ENCODE peak calls at places on chromosomes 2 and 18, in seven cellular contexts. U, B, A, O, D, Y and P are unnamed samples.

GRCh38 chr2:69594341-69594740 is 49.2 kb downstream of the AAK1 start:
- DNase-seq in U (no peak), B (no peak), A (no peak), O (no peak), D (no peak), Y (no peak), P (no peak)

GRCh38 chr2:133414486-133415209 is 153.6 kb downstream of the NCKAP5 start:
- DNase-seq in U (no peak), B (no peak), A (no peak), O (no peak), D (no peak), Y (no peak), P (no peak)

GRCh38 chr2:54503192-54503591 is 47.1 kb downstream of the SPTBN1 start:
- DNase-seq in U (no peak), B (peak), A (peak), O (no peak), D (no peak), Y (no peak), P (no peak)

GRCh38 chr18:26480897-26481795 is 67.2 kb downstream of the KCTD1 start:
- DNase-seq in U (peak), B (no peak), A (no peak), O (no peak), D (no peak), Y (no peak), P (peak)

GRCh38 chr18:50038448-50038847 is 156.5 kb downstream of the MYO5B start:
- DNase-seq in U (no peak), B (no peak), A (peak), O (no peak), D (no peak), Y (no peak), P (no peak)

GRCh38 chr2:237354930-237355329 is 59.0 kb downstream of the COL6A3 start:
- DNase-seq in U (no peak), B (no peak), A (no peak), O (no peak), D (no peak), Y (no peak), P (no peak)

GRCh38 chr2:10405441-10405840 is 42.7 kb downstream of the ODC1 start:
- DNase-seq in U (peak), B (no peak), A (no peak), O (peak), D (peak), Y (peak), P (peak)

GRCh38 chr2:23944527-23944926 is 4.3 kb downstream of the UBXN2A start:
- DNase-seq in U (no peak), B (no peak), A (no peak), O (no peak), D (no peak), Y (no peak), P (no peak)

GRCh38 chr2:151518802-151519201 is 109.1 kb downstream of the RIF1 start:
- DNase-seq in U (no peak), B (no peak), A (no peak), O (no peak), D (no peak), Y (no peak), P (no peak)

GRCh38 chr2:64143154-64144056 is 815 bp downstream of the PELI1 start:
- DNase-seq in U (no peak), B (peak), A (peak), O (peak), D (no peak), Y (no peak), P (no peak)

GRCh38 chr2:196830701-196831100 is 21.5 kb upstream of the C2orf66 start:
- DNase-seq in U (no peak), B (no peak), A (no peak), O (no peak), D (no peak), Y (no peak), P (no peak)

GRCh38 chr2:10242451-10242850 is 60.3 kb upstream of the HPCAL1 start:
- DNase-seq in U (no peak), B (peak), A (no peak), O (no peak), D (no peak), Y (no peak), P (no peak)

DNA sequence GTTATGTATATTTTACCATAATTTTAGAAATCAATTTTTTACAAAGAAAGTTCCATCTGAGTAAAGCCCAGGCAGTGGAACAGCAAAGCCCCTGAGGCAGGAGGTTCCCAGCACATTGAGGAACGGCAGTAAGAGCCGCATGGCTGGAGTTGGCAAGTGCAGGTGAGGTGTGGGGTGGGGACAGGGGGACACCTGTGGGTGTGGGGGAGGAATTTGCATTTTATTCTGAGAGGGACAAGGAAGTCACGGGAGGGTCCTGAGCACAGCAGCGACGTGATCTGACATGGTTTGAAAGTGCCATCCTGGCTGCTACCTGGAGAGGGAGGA is 16.1 kb upstream of the ADI1 start:
- DNase-seq in U (peak), B (no peak), A (no peak), O (no peak), D (no peak), Y (no peak), P (no peak)
- TF ChIP-seq CTCF in U (no peak), B (no peak), A (no peak), O (no peak), D (no peak), Y (no peak), P (no peak)

GRCh38 chr18:48915621-48916425 is 34.9 kb downstream of the SMAD7 start:
- DNase-seq in U (no peak), B (no peak), A (no peak), O (no peak), D (peak), Y (no peak), P (no peak)
- TF ChIP-seq CTCF in U (no peak), B (no peak), A (no peak), O (no peak), D (no peak), Y (no peak), P (no peak)

GRCh38 chr2:19675856-19676460 is 225.8 kb downstream of the TTC32 start:
- DNase-seq in U (peak), B (no peak), A (no peak), O (no peak), D (peak), Y (no peak), P (peak)

GRCh38 chr2:19677215-19677777 is 224.5 kb downstream of the TTC32 start:
- DNase-seq in U (peak), B (no peak), A (no peak), O (no peak), D (peak), Y (no peak), P (no peak)

GRCh38 chr2:19675003-19675629 is 226.7 kb downstream of the TTC32 start:
- DNase-seq in U (no peak), B (peak), A (no peak), O (no peak), D (no peak), Y (no peak), P (no peak)

GRCh38 chr2:19677825-19678518 is 223.8 kb downstream of the TTC32 start:
- DNase-seq in U (peak), B (no peak), A (no peak), O (peak), D (peak), Y (no peak), P (no peak)

GRCh38 chr2:19676770-19677169 is 225.0 kb downstream of the TTC32 start:
- DNase-seq in U (peak), B (no peak), A (no peak), O (no peak), D (peak), Y (no peak), P (no peak)
- TF ChIP-seq CTCF in U (no peak), B (no peak), A (no peak), O (no peak), D (no peak), Y (no peak), P (no peak)

GRCh38 chr2:608297-608696 is 68.9 kb downstream of the TMEM18 start:
- DNase-seq in U (no peak), B (no peak), A (no peak), O (no peak), D (peak), Y (no peak), P (no peak)
- TF ChIP-seq CTCF in U (no peak), B (no peak), A (no peak), O (no peak), D (no peak), Y (no peak), P (no peak)

DNA sequence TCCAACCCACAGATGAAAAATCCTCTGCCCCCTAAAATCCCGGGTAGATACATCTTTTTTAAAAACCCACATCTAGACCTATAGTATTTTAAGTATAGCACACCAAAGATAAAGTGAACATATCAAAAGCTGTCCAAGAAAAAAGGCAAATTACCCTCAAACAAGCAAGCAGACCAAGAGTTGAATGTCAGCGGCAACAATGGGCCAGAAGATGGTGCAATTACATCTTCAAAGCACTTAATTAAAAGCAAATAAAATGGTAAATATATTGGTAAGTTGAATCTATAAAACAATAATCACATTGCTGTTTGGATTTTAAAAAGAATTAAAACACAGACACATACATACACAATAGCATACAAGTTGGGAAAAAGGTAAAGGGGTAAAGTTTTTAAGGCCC is 98.5 kb downstream of the MYOM1 start:
- DNase-seq in U (no peak), B (no peak), A (peak), O (no peak), D (no peak), Y (no peak), P (no peak)
- TF ChIP-seq CTCF in U (peak), B (no peak), A (no peak), O (no peak), D (no peak), Y (no peak), P (no peak)

GRCh38 chr2:43270930-43271615 is 44.7 kb upstream of the ZFP36L2 start:
- DNase-seq in U (no peak), B (no peak), A (no peak), O (no peak), D (no peak), Y (no peak), P (no peak)
- TF ChIP-seq CTCF in U (no peak), B (no peak), A (no peak), O (no peak), D (no peak), Y (no peak), P (no peak)

DNA sequence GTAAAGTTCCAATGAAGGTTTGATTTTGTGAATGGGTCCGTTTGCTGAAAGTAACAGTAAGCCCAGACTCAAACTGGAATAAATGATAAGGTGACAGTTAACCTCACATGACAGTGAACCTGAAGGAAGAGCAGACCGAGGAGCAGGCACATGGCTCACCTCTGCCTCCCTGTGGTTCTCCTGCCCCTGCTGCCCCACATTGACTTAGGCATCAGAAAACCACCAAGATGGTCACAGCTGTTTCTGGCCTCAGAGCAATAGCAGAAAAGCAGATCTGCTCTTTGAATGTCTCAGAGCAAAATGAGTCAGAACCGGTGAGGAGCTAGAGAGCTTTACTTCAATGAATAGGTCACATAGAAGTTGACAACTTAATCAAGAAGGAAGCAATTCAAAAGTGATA is 487.6 kb downstream of the METTL4 start:
- DNase-seq in U (no peak), B (no peak), A (peak), O (peak), D (no peak), Y (no peak), P (no peak)
- TF ChIP-seq CTCF in U (peak), B (no peak), A (peak), O (peak), D (no peak), Y (no peak), P (no peak)

GRCh38 chr2:240449764-240450531 is 14.5 kb downstream of the GPC1 start:
- DNase-seq in U (no peak), B (peak), A (no peak), O (peak), D (no peak), Y (no peak), P (no peak)

GRCh38 chr2:240451791-240452470 is 16.5 kb downstream of the GPC1 start:
- DNase-seq in U (no peak), B (no peak), A (no peak), O (peak), D (no peak), Y (no peak), P (no peak)

GRCh38 chr2:240452471-240453256 is 17.2 kb downstream of the GPC1 start:
- DNase-seq in U (peak), B (peak), A (no peak), O (peak), D (no peak), Y (no peak), P (peak)

GRCh38 chr2:240450532-240451107 is 15.2 kb downstream of the GPC1 start:
- DNase-seq in U (no peak), B (no peak), A (no peak), O (peak), D (no peak), Y (no peak), P (no peak)

DNA sequence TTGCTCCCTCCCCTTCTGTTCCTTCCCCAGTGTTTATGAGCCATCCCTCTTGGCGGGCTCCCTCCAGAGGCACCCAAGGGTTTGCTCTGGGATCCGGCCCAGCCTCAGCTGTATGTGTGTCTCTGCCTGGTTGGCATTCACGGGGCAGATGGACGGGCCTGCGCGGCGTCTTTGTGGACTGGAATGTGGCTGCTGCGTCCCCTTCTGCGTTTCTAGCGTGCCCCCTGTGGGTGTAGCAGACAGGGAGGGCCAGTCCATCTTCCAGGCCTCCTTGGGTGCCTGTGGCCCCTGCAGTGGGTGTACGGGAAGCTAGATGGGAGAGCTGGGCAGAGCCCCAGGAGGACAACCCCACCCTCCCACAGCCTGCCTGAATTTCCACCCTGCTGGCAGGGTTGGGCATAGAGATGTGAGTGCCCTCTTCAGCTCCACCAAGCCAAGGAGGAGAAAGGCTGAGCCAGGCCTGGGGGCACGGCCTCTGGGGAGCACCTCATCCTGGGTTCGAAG is 15.7 kb downstream of the GPC1 start:
- DNase-seq in U (no peak), B (no peak), A (no peak), O (peak), D (no peak), Y (no peak), P (no peak)
- TF ChIP-seq CTCF in U (no peak), B (no peak), A (no peak), O (no peak), D (no peak), Y (no peak), P (no peak)

GRCh38 chr2:219206442-219207253 is at the start of gene ZFAND2B:
- DNase-seq in U (peak), B (peak), A (peak), O (peak), D (peak), Y (peak), P (peak)
- TF ChIP-seq CTCF in U (no peak), B (no peak), A (no peak), O (no peak), D (no peak), Y (peak), P (no peak)

GRCh38 chr18:74311000-74311399 is 4.6 kb upstream of the C18orf63 start:
- DNase-seq in U (peak), B (no peak), A (no peak), O (no peak), D (no peak), Y (no peak), P (no peak)

GRCh38 chr18:74314759-74315463 is 728 bp upstream of the C18orf63 start:
- DNase-seq in U (peak), B (no peak), A (no peak), O (peak), D (no peak), Y (no peak), P (no peak)

GRCh38 chr18:74315464-74316256 is at the start of gene C18orf63:
- DNase-seq in U (no peak), B (no peak), A (no peak), O (no peak), D (no peak), Y (no peak), P (no peak)

GRCh38 chr18:74310411-74310810 is 5.2 kb upstream of the C18orf63 start:
- DNase-seq in U (peak), B (no peak), A (peak), O (no peak), D (no peak), Y (no peak), P (no peak)
- TF ChIP-seq CTCF in U (peak), B (no peak), A (peak), O (peak), D (no peak), Y (peak), P (peak)